ENCODE peak calls at places on chromosomes 12 and 14, in ten cellular contexts. M is H1, F is tibial nerve, Y is A549, Z is sigmoid colon, G is gastrocnemius medialis, W is ovary, Q is Peyer's patch, K is uterus, B is stomach. J is an unnamed sample.

GRCh38 chr12:131194166-131194565 is 240.5 kb downstream of the ADGRD1 start:
- DNase-seq in Z (no peak), G (no peak), F (no peak), Y (peak), B (no peak), Q (no peak), K (no peak), M (no peak), W (no peak), J (no peak)

GRCh38 chr14:31263485-31264133 is 56.0 kb upstream of the HECTD1 start:
- DNase-seq in G (no peak), Y (peak), M (no peak), W (peak), Z (peak), B (peak), Q (no peak), K (peak), F (peak), J (peak)

GRCh38 chr12:96134200-96134599 is 60.0 kb upstream of the ELK3 start:
- DNase-seq in M (no peak), B (no peak), G (no peak), W (no peak), Z (no peak), F (no peak), K (no peak), Y (no peak), Q (no peak), J (no peak)

GRCh38 chr14:84857129-84857528 is 672.8 kb upstream of the FLRT2 start:
- DNase-seq in F (no peak), Z (no peak), B (no peak), Q (no peak), W (no peak), Y (no peak), K (no peak), G (no peak), M (no peak), J (no peak)

GRCh38 chr12:110688446-110689001 is 391 bp downstream of the HVCN1 start:
- DNase-seq in F (no peak), G (no peak), W (no peak), Q (no peak), K (no peak), B (no peak), Y (no peak), Z (no peak), M (no peak), J (no peak)

GRCh38 chr14:74425525-74426201 is 347 bp downstream of the SYNDIG1L start:
- DNase-seq in Q (no peak), F (no peak), Z (no peak), B (no peak), W (peak), K (peak), Y (peak), G (no peak), M (peak), J (peak)

GRCh38 chr12:75660107-75660530 is 148.7 kb upstream of the KRR1 start:
- DNase-seq in Z (no peak), M (no peak), K (no peak), B (no peak), W (no peak), G (no peak), Q (no peak), F (no peak), Y (no peak), J (no peak)

GRCh38 chr12:121358093-121358492 is 5.9 kb upstream of the ANAPC5 start:
- DNase-seq in Z (no peak), Q (no peak), W (no peak), G (no peak), K (no peak), Y (no peak), B (no peak), F (no peak), M (no peak), J (no peak)

GRCh38 chr12:55681142-55682077 is 26.3 kb downstream of the ITGA7 start:
- DNase-seq in M (peak), W (peak), K (peak), G (peak), F (no peak), Q (peak), B (peak), Y (peak), Z (peak), J (peak)

GRCh38 chr14:23183076-23183475 is 384 bp downstream of the SLC7A8 start:
- DNase-seq in M (no peak), K (no peak), W (no peak), Q (no peak), Z (no peak), F (no peak), B (no peak), Y (no peak), G (no peak), J (no peak)

GRCh38 chr14:23181946-23182345 is 1.5 kb downstream of the SLC7A8 start:
- DNase-seq in Y (no peak), Z (no peak), Q (no peak), G (no peak), W (no peak), B (no peak), K (no peak), F (no peak), M (peak), J (no peak)

GRCh38 chr14:23182372-23183014 is 967 bp downstream of the SLC7A8 start:
- DNase-seq in M (peak), F (no peak), G (peak), B (peak), K (peak), W (peak), Y (no peak), Q (peak), Z (no peak), J (peak)

GRCh38 chr14:23185046-23185445 is 1.6 kb upstream of the SLC7A8 start:
- DNase-seq in Q (no peak), Y (no peak), W (no peak), F (no peak), B (no peak), K (no peak), M (no peak), G (no peak), Z (no peak), J (no peak)

GRCh38 chr14:23183479-23183878 is at the start of gene SLC7A8:
- DNase-seq in G (peak), B (peak), Y (no peak), Z (peak), K (peak), F (peak), M (peak), W (peak), Q (peak), J (peak)
- TF ChIP-seq POLR2A in G (peak), B (no peak), Y (no peak), Z (peak), K (peak), F (peak), M (peak), W (peak), Q (peak), J (peak)

DNA sequence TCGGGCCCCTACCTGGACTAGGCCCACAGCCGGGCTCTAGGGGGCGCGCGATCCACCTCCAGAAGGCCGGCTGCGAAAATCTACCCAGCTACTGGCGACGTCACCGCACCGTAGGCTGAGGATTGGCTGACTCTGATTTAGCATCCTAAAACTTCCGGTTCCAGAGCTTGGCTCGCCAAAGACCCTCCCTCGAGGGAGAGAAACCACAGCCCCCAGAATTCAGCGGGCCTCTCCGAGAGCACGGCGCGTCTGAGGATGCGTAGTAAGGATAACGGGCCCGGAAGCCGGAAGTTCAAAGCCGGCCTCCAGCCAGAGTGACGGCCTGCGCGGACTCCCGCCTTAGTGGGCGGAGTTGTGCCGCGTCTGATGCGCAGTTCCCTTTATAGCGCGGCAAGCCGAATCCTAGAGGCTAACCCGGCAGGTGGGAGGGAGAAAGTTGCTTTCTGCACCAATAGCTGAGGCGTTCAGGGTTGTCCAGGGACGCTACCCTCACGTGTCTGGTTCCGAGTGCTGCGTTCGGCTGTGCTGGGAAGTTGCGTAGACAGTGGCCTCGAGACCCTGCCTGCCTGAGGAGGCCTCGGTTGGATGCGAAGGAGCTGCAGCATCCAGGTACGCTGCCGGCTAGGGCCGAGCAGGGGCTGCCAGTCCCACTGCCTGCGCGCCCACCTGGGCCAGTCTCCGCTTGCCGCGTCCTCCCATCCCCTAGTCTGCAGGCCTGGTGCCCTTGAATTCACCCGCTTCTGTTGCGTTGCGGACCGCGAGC is at the start of gene COX14:
- DNase-seq in W (peak), Q (peak), G (peak), K (peak), Y (peak), M (peak), Z (peak), F (peak), B (peak), J (peak)
- TF ChIP-seq CTCF in W (peak), Q (peak), G (peak), K (peak), Y (peak), M (peak), Z (peak), F (peak), B (no peak), J (peak)

DNA sequence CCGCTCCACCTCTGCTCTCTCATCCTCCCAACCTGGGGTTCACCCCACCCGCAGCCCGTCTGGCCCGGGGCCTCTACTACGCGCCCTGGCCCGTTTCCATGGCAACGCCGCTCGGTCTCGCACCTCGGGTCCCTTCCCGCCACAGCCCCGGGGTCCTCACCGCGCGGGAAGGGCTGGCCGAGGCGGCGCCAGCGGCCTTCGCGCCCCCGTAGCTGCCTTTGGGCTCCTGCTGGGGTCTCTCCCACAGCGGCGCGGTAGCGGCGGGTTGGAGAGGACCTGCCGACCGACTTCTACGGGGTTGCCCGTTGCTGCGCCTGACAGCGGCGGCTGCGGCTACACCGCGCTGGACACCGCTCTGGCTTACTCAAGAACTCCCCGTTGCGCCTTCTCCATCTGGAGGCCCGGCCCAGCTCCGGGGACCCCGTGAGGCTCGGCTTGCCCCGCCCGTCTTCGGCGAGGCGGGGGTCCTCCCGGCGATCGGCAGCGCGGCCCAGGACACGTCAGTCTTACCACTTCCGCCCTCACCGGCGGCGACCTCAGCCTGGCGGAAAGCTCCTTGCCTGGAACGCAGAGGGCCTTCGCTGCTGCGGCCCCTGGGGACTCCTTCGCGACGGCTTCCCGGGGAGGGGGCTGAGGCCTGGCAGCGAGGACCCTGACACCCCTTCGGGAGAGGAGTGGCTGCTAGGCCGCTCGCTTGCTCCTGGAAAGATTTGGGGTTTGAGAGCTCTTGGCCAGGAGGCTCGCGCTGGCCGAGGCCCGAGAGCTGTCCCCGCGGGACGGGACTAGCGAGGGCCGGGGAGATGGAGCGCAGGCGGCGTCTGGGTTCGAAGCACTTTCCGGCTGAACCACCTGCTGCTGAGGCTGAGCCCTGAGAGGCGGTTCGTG is at the start of gene TM9SF1:
- DNase-seq in Y (peak), Q (peak), B (peak), F (peak), M (peak), G (peak), Z (peak), W (peak), K (peak), J (peak)
- TF ChIP-seq POLR2A in Y (peak), Q (peak), B (no peak), F (no peak), M (peak), G (peak), Z (peak), W (peak), K (peak), J (peak)

DNA sequence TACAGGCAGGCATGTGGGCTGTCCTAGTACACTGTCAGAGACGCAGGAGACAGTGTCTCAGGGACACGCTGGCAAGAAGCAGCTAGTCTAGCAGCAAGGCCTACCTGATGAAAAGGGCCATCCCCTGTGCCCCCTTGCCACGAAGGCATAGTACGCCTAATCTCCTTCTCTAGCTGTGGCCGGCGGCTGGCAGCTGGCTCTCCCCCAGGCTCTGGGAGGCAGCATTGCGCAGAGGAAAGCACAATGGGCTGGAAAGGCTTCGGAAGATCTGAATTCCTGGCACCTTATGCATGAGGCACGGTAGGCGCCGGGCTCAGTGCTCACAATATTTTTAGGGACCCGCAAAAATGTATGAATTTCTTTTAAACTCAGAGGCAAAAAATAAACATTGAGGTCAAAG is 16.0 kb upstream of the PLEKHH1 start:
- DNase-seq in G (no peak), K (no peak), W (no peak), M (peak), Y (no peak), B (peak), Q (no peak), F (no peak), Z (peak), J (peak)
- TF ChIP-seq CTCF in G (no peak), K (no peak), W (no peak), M (peak), Y (no peak), B (no peak), Q (no peak), F (peak), Z (no peak), J (no peak)

GRCh38 chr14:49623941-49624806 is 3.6 kb downstream of the MGAT2 start:
- DNase-seq in K (no peak), Q (no peak), G (no peak), B (no peak), Z (no peak), W (no peak), F (no peak), M (no peak), Y (no peak), J (no peak)
- TF ChIP-seq POLR2A in K (no peak), Q (no peak), G (no peak), B (no peak), Z (no peak), W (no peak), F (no peak), M (no peak), Y (no peak), J (no peak)

J was measured in heart left ventricle.